ENCODE peak calls at places on chromosomes 4 and X, in five cellular contexts. B, H, C, W and L are unnamed samples.

GRCh38 chrX:13937370-13938052 is 92.2 kb downstream of the GEMIN8 start:
- DNase-seq in W (no peak), C (no peak), H (no peak), B (peak), L (no peak)

GRCh38 chrX:150692837-150693781 is at the start of gene MTMR1:
- DNase-seq in B (peak), W (no peak), H (no peak), C (no peak), L (peak)

GRCh38 chr4:26789208-26789607 is 71.4 kb upstream of the STIM2 start:
- DNase-seq in H (no peak), W (no peak), C (no peak), B (no peak), L (no peak)

GRCh38 chr4:159070742-159071141 is 32.1 kb upstream of the RAPGEF2 start:
- DNase-seq in B (peak), W (no peak), C (no peak), H (no peak), L (no peak)

GRCh38 chr4:81723044-81723884 is 251.6 kb upstream of the RASGEF1B start:
- DNase-seq in H (no peak), B (peak), W (no peak), C (no peak), L (no peak)

GRCh38 chr4:174524242-174524641 is 2.0 kb upstream of the HPGD start:
- DNase-seq in B (no peak), C (no peak), W (no peak), H (no peak), L (no peak)

GRCh38 chrX:54540289-54540688 is 10.3 kb downstream of the GNL3L start:
- DNase-seq in B (no peak), H (no peak), W (no peak), C (no peak), L (no peak)

GRCh38 chr4:121277194-121278105 is 103.4 kb downstream of the QRFPR start:
- DNase-seq in H (no peak), B (peak), C (no peak), W (no peak), L (no peak)

GRCh38 chrX:71178908-71179307 is 34.3 kb downstream of the NLGN3 start:
- DNase-seq in B (peak), H (peak), W (peak), C (no peak), L (no peak)

GRCh38 chr4:93827272-93827947 is 1.1 kb upstream of the ATOH1 start:
- DNase-seq in B (peak), W (no peak), H (no peak), C (no peak), L (no peak)

GRCh38 chrX:1400731-1401471 is 9.0 kb upstream of the SLC25A6 start:
- DNase-seq in B (no peak), H (no peak), W (no peak), C (no peak), L (no peak)

GRCh38 chrX:107729558-107730297 is 45.9 kb downstream of the TSC22D3 start:
- DNase-seq in C (no peak), B (peak), H (no peak), W (no peak), L (no peak)

GRCh38 chr4:114694770-114695169 is 96.2 kb downstream of the UGT8 start:
- DNase-seq in W (no peak), B (peak), H (no peak), C (no peak), L (no peak)

GRCh38 chrX:24260827-24261550 is 52.9 kb downstream of the SUPT20HL2 start:
- DNase-seq in H (peak), B (no peak), W (no peak), C (no peak), L (no peak)

GRCh38 chr4:121989715-121990114 is 37.9 kb upstream of the TRPC3 start:
- DNase-seq in H (no peak), C (no peak), W (no peak), B (peak), L (no peak)

GRCh38 chr4:2806392-2807355 is 13.8 kb downstream of the SH3BP2 start:
- DNase-seq in W (no peak), C (no peak), B (no peak), H (peak), L (no peak)

GRCh38 chr4:48223633-48224295 is 45.9 kb downstream of the TEC start:
- DNase-seq in C (no peak), H (no peak), B (no peak), W (no peak), L (no peak)

GRCh38 chr4:4590496-4590895 is 48.6 kb upstream of the STX18 start:
- DNase-seq in C (no peak), B (no peak), W (no peak), H (no peak), L (no peak)

GRCh38 chrX:115023139-115023538 is 5.7 kb upstream of the IL13RA2 start:
- DNase-seq in C (no peak), B (no peak), H (no peak), W (peak), L (no peak)

GRCh38 chrX:110448459-110448858 is 89.8 kb downstream of the RTL9 start:
- DNase-seq in C (no peak), W (no peak), B (peak), H (no peak), L (no peak)

GRCh38 chr4:186622788-186623464 is 67.6 kb upstream of the MTNR1A start:
- DNase-seq in C (no peak), W (no peak), B (no peak), H (no peak), L (no peak)

GRCh38 chr4:128793859-128794667 is 15.4 kb upstream of the JADE1 start:
- DNase-seq in W (no peak), B (no peak), C (no peak), H (no peak), L (no peak)

GRCh38 chrX:49878128-49878833 is 1.0 kb upstream of the USP27X start:
- DNase-seq in C (no peak), H (no peak), W (no peak), B (no peak), L (no peak)